ENCODE peak calls at places on chromosomes 7 and 10, in seven cellular contexts. O, F, S, U, H, N and Z are unnamed samples.

GRCh38 chr7:101622609-101623178 is 6.4 kb downstream of the MYL10 start:
- DNase-seq in O (no peak), F (no peak), S (no peak), U (no peak), H (no peak), N (no peak), Z (no peak)

GRCh38 chr7:378551-379455 is 88.8 kb downstream of the FOXL3 start:
- DNase-seq in O (no peak), F (no peak), S (no peak), U (no peak), H (no peak), N (no peak), Z (no peak)

GRCh38 chr7:3346082-3346481 is 45.0 kb downstream of the SDK1 start:
- DNase-seq in O (no peak), F (no peak), S (no peak), U (no peak), H (no peak), N (no peak), Z (no peak)

GRCh38 chr7:70833726-70834125 is 298.2 kb upstream of the GALNT17 start:
- DNase-seq in O (no peak), F (no peak), S (peak; percentile 94), U (no peak), H (no peak), N (no peak), Z (peak; percentile 4)

GRCh38 chr7:21429786-21430574 is 2.1 kb downstream of the SP4 start:
- DNase-seq in O (no peak), F (peak; percentile 44), S (no peak), U (no peak), H (no peak), N (no peak), Z (no peak)

GRCh38 chr7:98223351-98223897 is 12.2 kb downstream of the BHLHA15 start:
- DNase-seq in O (no peak), F (no peak), S (no peak), U (no peak), H (no peak), N (no peak), Z (no peak)

GRCh38 chr10:58175990-58176910 is 91.4 kb downstream of the IPMK start:
- DNase-seq in O (no peak), F (no peak), S (peak; percentile 44), U (no peak), H (no peak), N (no peak), Z (no peak)

GRCh38 chr7:149882264-149883048 is 8.7 kb downstream of the ATP6V0E2 start:
- DNase-seq in O (no peak), F (no peak), S (peak; percentile 11), U (no peak), H (no peak), N (no peak), Z (no peak)

GRCh38 chr10:97331304-97331703 is 3.2 kb downstream of the FRAT2 start:
- DNase-seq in O (no peak), F (no peak), S (no peak), U (no peak), H (no peak), N (no peak), Z (no peak)

GRCh38 chr10:131905603-131906268 is 4.9 kb downstream of the PPP2R2D start:
- DNase-seq in O (no peak), F (no peak), S (no peak), U (no peak), H (no peak), N (no peak), Z (no peak)

GRCh38 chr7:123054357-123055133 is 59.0 kb upstream of the TAS2R16 start:
- DNase-seq in O (no peak), F (no peak), S (no peak), U (peak; percentile 11), H (no peak), N (no peak), Z (no peak)

GRCh38 chr10:58985216-58985615 is 191.2 kb upstream of the PHYHIPL start:
- DNase-seq in O (no peak), F (no peak), S (no peak), U (no peak), H (no peak), N (no peak), Z (no peak)

GRCh38 chr7:28767356-28767755 is 190.8 kb downstream of the TRIL start:
- DNase-seq in O (no peak), F (no peak), S (no peak), U (no peak), H (no peak), N (no peak), Z (no peak)

GRCh38 chr10:119549247-119549999 is 6.9 kb upstream of the RGS10 start:
- DNase-seq in O (no peak), F (no peak), S (no peak), U (no peak), H (no peak), N (no peak), Z (no peak)

GRCh38 chr7:29854257-29854938 is 48.1 kb downstream of the WIPF3 start:
- DNase-seq in O (no peak), F (no peak), S (peak; percentile 34), U (no peak), H (peak; percentile 57), N (no peak), Z (no peak)

GRCh38 chr7:139916717-139917395 is 87.8 kb downstream of the TBXAS1 start:
- DNase-seq in O (no peak), F (no peak), S (no peak), U (no peak), H (no peak), N (no peak), Z (no peak)

GRCh38 chr7:28055161-28055544 is 125.4 kb downstream of the JAZF1 start:
- DNase-seq in O (no peak), F (no peak), S (peak; percentile 96), U (no peak), H (no peak), N (no peak), Z (no peak)